ENCODE peak calls at places on chromosomes 1 and 21, in seven cellular contexts. J is prostate gland, M is fibroblast of lung, U is aorta, A is Peyer's patch, P is SJCRH30, T is K562. R is an unnamed sample.
A peak's percentile ranks its signal among the peaks of the same experiment; 100 is the strongest.

GRCh38 chr1:202462342-202463076 is 114.0 kb downstream of the PPP1R12B start:
- DNase-seq in M (no peak), J (peak; percentile 28), P (no peak), T (peak; percentile 47), A (no peak), U (no peak), R (no peak)

GRCh38 chr1:19815801-19816736 is 986 bp upstream of the RNF186 start:
- DNase-seq in P (peak; percentile 92), U (no peak), T (no peak), M (no peak), J (no peak), A (peak; percentile 91), R (no peak)

GRCh38 chr1:67847466-67847865 is 14.2 kb upstream of the GNG12 start:
- DNase-seq in A (no peak), T (no peak), P (no peak), J (no peak), M (no peak), U (no peak), R (no peak)

GRCh38 chr1:228279722-228280105 is 71.9 kb downstream of the OBSCN start:
- DNase-seq in T (no peak), J (no peak), P (peak; percentile 5), M (no peak), U (no peak), A (peak; percentile 39), R (no peak)

GRCh38 chr1:10639301-10640078 is 157.0 kb downstream of the CASZ1 start:
- DNase-seq in T (no peak), U (no peak), J (no peak), P (no peak), M (no peak), A (no peak), R (no peak)

GRCh38 chr1:166165661-166166399 is 971 bp downstream of the FAM78B start:
- DNase-seq in P (no peak), M (peak; percentile 26), U (no peak), T (no peak), J (peak; percentile 6), A (no peak), R (no peak)

GRCh38 chr1:64986903-64987871 is 20.8 kb upstream of the JAK1 start:
- DNase-seq in T (no peak), J (no peak), A (no peak), M (peak; percentile 31), U (no peak), P (no peak), R (no peak)

GRCh38 chr1:88801575-88802208 is 89.7 kb downstream of the GTF2B start:
- DNase-seq in J (no peak), A (no peak), M (peak; percentile 64), T (no peak), P (no peak), U (no peak), R (no peak)

GRCh38 chr1:99472893-99473292 is 173.0 kb upstream of the PALMD start:
- DNase-seq in T (no peak), A (no peak), U (no peak), M (peak; percentile 34), P (no peak), J (no peak), R (no peak)

GRCh38 chr1:55047611-55048010 is 8.3 kb downstream of the PCSK9 start:
- DNase-seq in U (no peak), J (no peak), A (no peak), M (no peak), P (no peak), T (no peak), R (no peak)

GRCh38 chr1:99663501-99663900 is 17.6 kb downstream of the PALMD start:
- DNase-seq in A (no peak), J (no peak), P (no peak), U (no peak), T (no peak), M (no peak), R (no peak)

GRCh38 chr1:85274969-85275453 is 1.4 kb downstream of the BCL10 start:
- DNase-seq in T (no peak), U (no peak), P (no peak), A (no peak), M (peak; percentile 85), J (no peak), R (no peak)

GRCh38 chr1:111958075-111958474 is 31.4 kb downstream of the KCND3 start:
- DNase-seq in U (no peak), P (no peak), J (no peak), T (no peak), M (no peak), A (no peak), R (no peak)

GRCh38 chr21:37281579-37281978 is 14.4 kb upstream of the VPS26C start:
- DNase-seq in T (no peak), P (peak; percentile 20), U (no peak), M (no peak), A (no peak), J (no peak), R (no peak)

GRCh38 chr1:113674591-113674990 is 84.7 kb downstream of the PHTF1 start:
- DNase-seq in J (no peak), A (no peak), U (no peak), P (no peak), T (no peak), M (no peak), R (no peak)

GRCh38 chr1:2170211-2170610 is 24.4 kb downstream of the FAAP20 start:
- DNase-seq in M (no peak), U (no peak), J (no peak), P (no peak), T (no peak), A (no peak), R (no peak)

GRCh38 chr1:25197982-25198681 is 34.2 kb downstream of the SYF2 start:
- DNase-seq in M (no peak), A (no peak), U (no peak), J (peak; percentile 62), P (no peak), T (no peak), R (no peak)

GRCh38 chr1:66270122-66270812 is 263.7 kb upstream of the SGIP1 start:
- DNase-seq in U (peak; percentile 52), T (no peak), M (peak; percentile 92), A (no peak), P (no peak), J (no peak), R (no peak)

GRCh38 chr1:16053781-16054502 is 10.4 kb downstream of the CLCNKB start:
- DNase-seq in U (no peak), P (no peak), T (peak; percentile 89), J (no peak), M (no peak), A (no peak), R (no peak)

GRCh38 chr1:221149676-221150075 is 270.4 kb downstream of the HLX start:
- DNase-seq in A (no peak), T (no peak), M (no peak), P (no peak), U (no peak), J (no peak), R (no peak)

GRCh38 chr21:26144026-26144425 is 26.5 kb downstream of the APP start:
- DNase-seq in T (no peak), A (no peak), J (no peak), P (no peak), U (no peak), M (no peak), R (no peak)

GRCh38 chr1:234730542-234731370 is 120.8 kb upstream of the IRF2BP2 start:
- DNase-seq in J (no peak), M (no peak), T (peak; percentile 80), A (no peak), P (no peak), U (no peak), R (no peak)

GRCh38 chr1:156368889-156369684 is at the start of gene RHBG:
- DNase-seq in P (no peak), M (peak; percentile 6), U (peak; percentile 63), J (peak; percentile 57), T (no peak), A (peak; percentile 73), R (peak; percentile 35)

GRCh38 chr1:43541721-43542401 is 11.2 kb downstream of the PTPRF start:
- DNase-seq in M (peak; percentile 63), A (peak; percentile 88), U (peak; percentile 91), P (no peak), T (no peak), J (peak; percentile 92), R (peak; percentile 75)

DNA sequence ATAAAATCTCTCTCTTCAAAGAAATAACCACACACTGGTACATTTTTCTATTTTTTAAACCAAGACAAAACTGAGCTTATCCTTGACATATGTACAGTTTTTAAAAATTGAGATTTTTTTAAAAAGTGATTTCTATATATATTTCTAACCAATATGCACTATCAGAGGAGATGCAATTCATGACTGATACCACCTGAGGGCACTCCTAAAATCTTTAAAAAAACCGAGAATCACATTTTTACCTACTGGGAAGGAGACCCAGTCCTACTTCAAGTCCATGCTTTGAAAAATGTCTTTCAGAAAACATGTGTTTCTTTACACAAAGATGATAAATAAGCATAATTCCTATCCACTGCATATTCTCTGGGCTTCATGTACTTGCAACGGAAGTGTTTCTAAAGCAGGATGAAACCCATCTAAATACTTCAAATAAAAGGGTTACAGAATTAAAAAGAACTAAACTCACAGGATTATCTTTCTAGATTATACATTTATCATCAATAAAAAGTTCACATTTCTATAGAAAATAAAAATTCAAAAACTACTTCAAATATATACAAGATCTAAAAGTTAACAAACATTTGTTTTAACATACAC is 98.6 kb downstream of the ENAH start:
- DNase-seq in P (no peak), J (no peak), M (peak; percentile 59), U (no peak), A (no peak), T (peak; percentile 34), R (no peak)
- H3K36me3 ChIP-seq in P (peaks cover 65% of the 10 kb centered on the region), J (no peaks in the 10 kb centered on the region), M (no peaks in the 10 kb centered on the region), U (no peaks in the 10 kb centered on the region), A (no peaks in the 10 kb centered on the region), T (no peaks in the 10 kb centered on the region), R (peaks cover 16% of the 10 kb centered on the region)

DNA sequence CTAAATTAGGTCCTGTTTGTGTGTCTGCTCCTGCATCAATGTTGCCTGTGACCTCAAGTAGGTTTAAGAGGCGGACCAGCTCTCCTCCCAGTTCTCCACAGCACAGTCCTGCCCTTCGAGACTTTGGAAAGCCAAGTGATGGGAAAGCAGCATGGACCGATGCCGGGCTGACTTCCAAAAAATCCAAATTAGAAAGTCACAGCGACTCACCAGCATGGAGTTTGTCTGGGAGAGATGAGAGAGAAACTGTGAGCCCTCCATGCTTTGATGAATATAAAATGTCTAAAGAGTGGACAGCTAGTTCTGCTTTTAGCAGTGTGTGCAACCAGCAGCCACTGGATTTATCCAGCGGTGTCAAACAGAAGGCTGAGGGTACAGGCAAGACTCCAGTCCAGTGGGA is 79.9 kb downstream of the PRDM2 start:
- DNase-seq in P (no peak), M (peak; percentile 28), T (no peak), A (no peak), J (no peak), U (no peak), R (no peak)
- H3K36me3 ChIP-seq in P (peaks cover 72% of the 10 kb centered on the region), M (peaks cover 6% of the 10 kb centered on the region), T (peaks cover 95% of the 10 kb centered on the region), A (no peaks in the 10 kb centered on the region), J (no peaks in the 10 kb centered on the region), U (peaks cover 3% of the 10 kb centered on the region), R (peaks cover 78% of the 10 kb centered on the region)

DNA sequence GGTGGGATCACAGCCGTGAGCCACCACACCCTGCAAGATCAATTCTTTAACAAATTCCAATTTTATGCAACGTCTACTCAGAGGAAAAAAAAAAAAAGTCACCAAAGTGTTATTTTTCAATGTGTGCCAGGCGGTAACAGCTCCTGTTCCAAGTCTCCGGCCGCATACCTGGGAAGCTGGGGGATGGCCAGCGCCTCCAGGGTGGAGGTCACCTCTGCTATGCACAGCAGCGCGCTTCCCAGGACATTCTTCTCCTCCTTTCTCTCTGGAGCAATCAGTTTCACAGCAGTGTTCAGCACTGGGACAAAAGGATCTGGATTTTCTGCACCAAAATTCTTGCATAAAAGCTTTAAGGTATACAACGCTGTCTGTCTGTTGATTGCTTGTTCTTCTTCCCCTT is 34.3 kb downstream of the LGALS8 start:
- DNase-seq in J (no peak), T (no peak), M (no peak), A (no peak), U (no peak), P (no peak), R (no peak)
- H3K36me3 ChIP-seq in J (peaks cover 7% of the 10 kb centered on the region), T (peaks cover 95% of the 10 kb centered on the region), M (peaks cover 7% of the 10 kb centered on the region), A (no peaks in the 10 kb centered on the region), U (peaks cover 19% of the 10 kb centered on the region), P (peaks cover 56% of the 10 kb centered on the region), R (peaks cover 87% of the 10 kb centered on the region)

GRCh38 chr1:45621895-45622266 is 2.0 kb downstream of the CCDC17 start:
- DNase-seq in U (no peak), A (no peak), M (no peak), J (no peak), P (no peak), T (no peak), R (no peak)
- H3K36me3 ChIP-seq in U (no peaks in the 10 kb centered on the region), A (no peaks in the 10 kb centered on the region), M (peaks cover 10% of the 10 kb centered on the region), J (peaks cover 4% of the 10 kb centered on the region), P (peaks cover 40% of the 10 kb centered on the region), T (peaks cover 67% of the 10 kb centered on the region), R (peaks cover 53% of the 10 kb centered on the region)